ENCODE peak calls at places on chromosomes 11 and 22, in nine cellular contexts. Y is heart right ventricle, X is lung, O is cardiac muscle cell, Q is IMR-90, U is fibroblast of lung, K is right atrium auricular region, J is ovary, L is mucosa of descending colon. E is an unnamed sample.

GRCh38 chr11:46387456-46387855 is 4.1 kb downstream of the CHRM4 start:
- DNase-seq in Y (no peak), X (no peak), O (no peak), Q (no peak), U (no peak), K (no peak), J (no peak), L (no peak), E (no peak)

GRCh38 chr11:102476069-102476468 is 23.5 kb upstream of the TMEM123 start:
- DNase-seq in Y (no peak), X (no peak), O (no peak), Q (peak; percentile 68), U (peak; percentile 38), K (no peak), J (no peak), L (no peak), E (no peak)

GRCh38 chr11:76124905-76125566 is 81.3 kb downstream of the WNT11 start:
- DNase-seq in Y (no peak), X (no peak), O (no peak), Q (no peak), U (no peak), K (no peak), J (no peak), L (no peak), E (no peak)

GRCh38 chr22:42697542-42698013 is 23.1 kb downstream of the A4GALT start:
- DNase-seq in Y (peak; percentile 88), X (no peak), O (peak; percentile 96), Q (peak; percentile 73), U (peak; percentile 81), K (peak; percentile 92), J (peak; percentile 61), L (peak; percentile 64), E (no peak)

GRCh38 chr11:46850829-46851380 is 4.8 kb upstream of the CKAP5 start:
- DNase-seq in Y (no peak), X (no peak), O (no peak), Q (no peak), U (no peak), K (no peak), J (no peak), L (no peak), E (no peak)

GRCh38 chr11:64036081-64037026 is 623 bp downstream of the FLRT1 start:
- DNase-seq in Y (peak; percentile 46), X (no peak), O (peak; percentile 54), Q (peak; percentile 35), U (peak; percentile 27), K (no peak), J (peak; percentile 60), L (no peak), E (no peak)

GRCh38 chr11:94132152-94132558 is 3.5 kb downstream of the PANX1 start:
- DNase-seq in Y (no peak), X (no peak), O (no peak), Q (peak; percentile 94), U (peak; percentile 92), K (peak; percentile 80), J (peak; percentile 56), L (no peak), E (no peak)

GRCh38 chr11:88655163-88655562 is 317.6 kb upstream of the CTSC start:
- DNase-seq in Y (no peak), X (no peak), O (no peak), Q (no peak), U (no peak), K (no peak), J (no peak), L (no peak), E (no peak)

GRCh38 chr22:38313384-38313955 is 3.8 kb downstream of the CSNK1E start:
- DNase-seq in Y (peak; percentile 80), X (no peak), O (no peak), Q (peak; percentile 96), U (peak; percentile 97), K (peak; percentile 79), J (peak; percentile 93), L (peak; percentile 63), E (peak; percentile 80)

GRCh38 chr22:37443977-37444376 is 16.7 kb upstream of the ELFN2 start:
- DNase-seq in Y (no peak), X (no peak), O (no peak), Q (no peak), U (no peak), K (no peak), J (no peak), L (no peak), E (no peak)

GRCh38 chr22:31211504-31211861 is 615 bp upstream of the LIMK2 start:
- DNase-seq in Y (no peak), X (no peak), O (no peak), Q (no peak), U (no peak), K (no peak), J (no peak), L (no peak), E (no peak)

GRCh38 chr11:57890521-57890920 is 128.9 kb downstream of the CTNND1 start:
- DNase-seq in Y (no peak), X (no peak), O (no peak), Q (no peak), U (no peak), K (no peak), J (no peak), L (no peak), E (no peak)

GRCh38 chr22:32543020-32543357 is 68.4 kb downstream of the FBXO7 start:
- DNase-seq in Y (no peak), X (no peak), O (no peak), Q (no peak), U (no peak), K (no peak), J (no peak), L (no peak), E (no peak)

GRCh38 chr22:32538516-32538915 is 63.9 kb downstream of the FBXO7 start:
- DNase-seq in Y (no peak), X (no peak), O (no peak), Q (no peak), U (no peak), K (no peak), J (no peak), L (no peak), E (no peak)

GRCh38 chr22:32542332-32543019 is 67.9 kb downstream of the FBXO7 start:
- DNase-seq in Y (peak; percentile 77), X (no peak), O (no peak), Q (no peak), U (no peak), K (no peak), J (no peak), L (no peak), E (no peak)

GRCh38 chr22:32539631-32540449 is 65.2 kb downstream of the FBXO7 start:
- DNase-seq in Y (no peak), X (no peak), O (peak; percentile 62), Q (no peak), U (no peak), K (no peak), J (no peak), L (no peak), E (no peak)

DNA sequence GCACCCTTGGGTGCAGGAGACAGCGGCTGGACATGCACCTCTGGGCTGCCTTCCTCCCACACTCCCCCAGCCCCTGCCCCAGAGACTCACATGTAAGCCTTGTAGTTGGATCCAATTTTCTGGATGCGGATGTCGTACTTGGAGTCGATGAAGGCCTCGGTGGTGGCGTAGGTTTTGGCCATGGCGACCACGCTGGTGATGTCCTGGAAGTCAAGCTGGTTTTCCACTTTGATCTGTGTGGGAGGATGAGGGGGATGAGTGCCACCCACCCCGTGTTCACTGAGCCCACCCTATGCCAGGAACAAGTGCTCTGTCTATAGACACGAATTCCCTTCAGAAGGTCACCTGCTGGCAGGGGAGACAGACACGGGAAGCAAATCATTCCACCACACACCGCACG is 66.9 kb downstream of the FBXO7 start:
- DNase-seq in Y (no peak), X (no peak), O (no peak), Q (no peak), U (no peak), K (no peak), J (no peak), L (no peak), E (no peak)
- H3K4me1 ChIP-seq in Y (peaks cover 44% of the 10 kb centered on the region), X (peaks cover 20% of the 10 kb centered on the region), O (peaks cover 14% of the 10 kb centered on the region), Q (peaks cover 17% of the 10 kb centered on the region), U (peaks cover 5% of the 10 kb centered on the region), K (no peaks in the 10 kb centered on the region), J (peaks cover 15% of the 10 kb centered on the region), L (no peaks in the 10 kb centered on the region), E (no peaks in the 10 kb centered on the region)

DNA sequence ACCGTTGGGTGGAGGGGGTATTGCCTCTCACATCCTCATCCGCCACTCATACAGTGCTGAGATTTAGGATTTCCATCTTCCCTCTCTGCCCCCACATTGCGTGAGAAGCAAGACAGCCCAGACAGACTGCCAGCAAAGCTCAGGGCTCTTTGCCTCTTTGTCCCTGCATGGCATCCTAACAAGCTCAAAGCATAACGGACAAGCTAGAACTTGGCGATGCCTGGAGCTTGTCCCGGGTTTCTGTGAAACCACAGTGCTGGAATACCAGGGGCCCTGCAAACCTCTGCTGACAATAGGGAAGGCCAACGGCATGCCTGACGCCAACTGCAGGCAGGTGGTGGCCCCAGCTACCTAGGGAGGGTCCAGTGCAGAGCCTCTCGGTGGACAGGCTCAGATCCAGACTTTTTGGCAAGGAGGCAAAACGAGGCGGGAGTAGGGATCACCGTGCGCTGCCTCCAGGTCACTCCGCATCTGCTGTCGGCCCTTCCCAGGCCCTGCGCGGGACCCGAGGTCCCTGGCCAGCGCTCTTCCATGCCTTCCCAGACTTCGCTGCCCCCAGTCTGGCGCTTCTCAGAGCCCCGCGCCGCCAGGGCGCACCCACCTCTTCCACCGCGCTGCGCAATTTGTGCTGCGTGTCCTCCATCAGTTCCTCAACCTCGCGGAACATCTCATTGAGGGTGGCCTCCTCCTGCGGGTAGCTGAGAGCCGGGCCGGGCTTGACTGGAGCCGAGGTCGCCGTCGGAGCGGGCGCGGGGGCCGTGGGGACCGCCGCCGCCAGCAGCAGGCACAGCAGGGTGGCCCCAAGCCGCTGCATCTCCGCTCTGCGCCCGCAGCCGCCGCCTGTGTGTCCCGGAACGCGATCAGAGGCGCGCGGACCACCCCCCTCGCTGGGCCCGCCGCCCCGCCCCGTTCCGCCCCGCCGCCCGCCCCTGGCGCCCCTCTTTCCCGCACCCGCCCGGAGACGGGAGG is at the start of gene DKK3:
- DNase-seq in Y (peak; percentile 30), X (no peak), O (peak; percentile 64), Q (peak; percentile 34), U (peak; percentile 42), K (no peak), J (no peak), L (no peak), E (no peak)
- H3K4me3 ChIP-seq in Y (peak within 1 kb of the TSS; percentile 70), X (peak within 1 kb of the TSS; percentile 54), O (peak within 1 kb of the TSS; percentile 91), Q (peak within 1 kb of the TSS; percentile 100), U (peak within 1 kb of the TSS; percentile 58), K (peak within 1 kb of the TSS; percentile 74), J (peak within 1 kb of the TSS; percentile 49), L (no peak within 1 kb of the TSS), E (peak within 1 kb of the TSS; percentile 78)

GRCh38 chr11:84398017-84398626 is 1112.0 kb upstream of the CCDC90B start:
- DNase-seq in Y (no peak), X (no peak), O (peak; percentile 37), Q (peak; percentile 1), U (no peak), K (no peak), J (no peak), L (no peak), E (peak; percentile 21)
- TF ChIP-seq CTCF in Y (peak; percentile 19), X (no peak), O (peak; percentile 49), Q (peak; percentile 17), U (no peak), K (peak; percentile 40), J (no peak), L (no peak), E (peak; percentile 57)

DNA sequence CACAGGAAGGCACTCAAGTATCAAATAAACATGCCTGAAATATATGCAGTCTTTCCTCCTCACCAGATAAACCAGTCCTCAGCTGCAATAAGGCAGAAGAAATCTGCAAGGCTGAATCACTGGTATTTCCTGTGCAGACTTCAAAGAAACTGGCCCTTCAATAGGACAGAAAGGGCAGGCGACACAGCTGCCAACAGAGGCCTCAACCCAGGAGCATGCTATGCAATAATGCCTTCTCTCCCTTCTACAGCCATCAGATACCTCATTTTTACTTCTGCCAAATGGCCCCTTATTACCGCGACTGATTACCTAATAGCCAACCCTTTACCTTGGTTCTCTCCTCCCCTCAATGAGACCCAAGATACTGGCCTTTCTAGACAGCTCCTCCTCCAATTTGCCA is 8.0 kb downstream of the NUMA1 start:
- DNase-seq in Y (no peak), X (no peak), O (no peak), Q (peak; percentile 82), U (peak; percentile 71), K (no peak), J (no peak), L (no peak), E (no peak)
- H3K4me1 ChIP-seq in Y (peaks cover 18% of the 10 kb centered on the region), X (peaks cover 13% of the 10 kb centered on the region), O (peaks cover 23% of the 10 kb centered on the region), Q (peaks cover 20% of the 10 kb centered on the region), U (peaks cover 30% of the 10 kb centered on the region), K (no peaks in the 10 kb centered on the region), J (peaks cover 8% of the 10 kb centered on the region), L (peaks cover 21% of the 10 kb centered on the region), E (peaks cover 46% of the 10 kb centered on the region)